ENCODE peak calls at places on chromosomes 3 and 15, in five cellular contexts. F is lower leg skin, R is AG10803, V is kidney epithelial cell, J is mucosa of descending colon. T is an unnamed sample.

GRCh38 chr3:114608293-114608692 is 314.5 kb downstream of the TIGIT start:
- DNase-seq in F (no peak), R (peak; percentile 95), V (peak; percentile 91), J (no peak), T (peak; percentile 85)

GRCh38 chr3:61943975-61944374 is 382.6 kb downstream of the PTPRG start:
- DNase-seq in F (no peak), R (no peak), V (no peak), J (no peak), T (no peak)

GRCh38 chr3:121957674-121958419 is 63.6 kb downstream of the SLC15A2 start:
- DNase-seq in F (no peak), R (no peak), V (no peak), J (no peak), T (no peak)

GRCh38 chr3:32257641-32258438 is 19.4 kb downstream of the CMTM8 start:
- DNase-seq in F (no peak), R (no peak), V (no peak), J (no peak), T (no peak)

GRCh38 chr3:28674212-28674611 is 325.6 kb upstream of the AZI2 start:
- DNase-seq in F (no peak), R (no peak), V (no peak), J (no peak), T (no peak)

GRCh38 chr15:40449275-40449674 is 8.5 kb downstream of the BAHD1 start:
- DNase-seq in F (no peak), R (peak; percentile 55), V (no peak), J (no peak), T (no peak)

GRCh38 chr3:127772776-127773751 is 49.3 kb downstream of the MGLL start:
- DNase-seq in F (no peak), R (no peak), V (no peak), J (peak; percentile 18), T (peak; percentile 70)

GRCh38 chr3:195385526-195385925 is 57.3 kb downstream of the ACAP2 start:
- DNase-seq in F (no peak), R (peak; percentile 46), V (peak; percentile 51), J (no peak), T (peak; percentile 79)

GRCh38 chr15:77851696-77852095 is 219.0 kb upstream of the LINGO1 start:
- DNase-seq in F (no peak), R (no peak), V (peak; percentile 90), J (peak; percentile 54), T (no peak)

GRCh38 chr15:67838789-67839332 is 984 bp downstream of the RNU6-1 start:
- DNase-seq in F (no peak), R (peak; percentile 35), V (no peak), J (peak; percentile 73), T (peak; percentile 57)

GRCh38 chr15:47870956-47871625 is 153.8 kb downstream of the SEMA6D start:
- DNase-seq in F (no peak), R (peak; percentile 63), V (no peak), J (no peak), T (peak; percentile 57)

GRCh38 chr3:51434746-51435323 is 43.8 kb downstream of the RBM15B start:
- DNase-seq in F (peak; percentile 26), R (peak; percentile 45), V (no peak), J (no peak), T (peak; percentile 79)

GRCh38 chr15:66573719-66574641 is 8.2 kb upstream of the LCTL start:
- DNase-seq in F (no peak), R (peak; percentile 99), V (no peak), J (no peak), T (no peak)

GRCh38 chr3:190088890-190089289 is 31.8 kb downstream of the P3H2 start:
- DNase-seq in F (no peak), R (no peak), V (no peak), J (no peak), T (peak; percentile 36)

GRCh38 chr3:192637803-192638202 is 89.5 kb downstream of the FGF12 start:
- DNase-seq in F (no peak), R (no peak), V (no peak), J (no peak), T (no peak)

GRCh38 chr3:157499342-157499963 is 3.8 kb downstream of the VEPH1 start:
- DNase-seq in F (peak; percentile 27), R (no peak), V (peak; percentile 77), J (peak; percentile 69), T (peak; percentile 50)

GRCh38 chr3:188900421-188900941 is 271.3 kb upstream of the TPRG1 start:
- DNase-seq in F (no peak), R (peak; percentile 83), V (peak; percentile 49), J (no peak), T (peak; percentile 60)

GRCh38 chr3:168847293-168847883 is 751.7 kb upstream of the GOLIM4 start:
- DNase-seq in F (no peak), R (peak; percentile 43), V (peak; percentile 7), J (no peak), T (peak; percentile 69)

GRCh38 chr15:54776410-54776809 is 420.3 kb downstream of the RSL24D1 start:
- DNase-seq in F (no peak), R (no peak), V (no peak), J (no peak), T (no peak)

GRCh38 chr15:78617131-78617915 is 3.5 kb downstream of the CHRNA3 start:
- DNase-seq in F (no peak), R (peak; percentile 13), V (no peak), J (no peak), T (no peak)

GRCh38 chr15:68400066-68400456 is 31.9 kb downstream of the ITGA11 start:
- DNase-seq in F (no peak), R (no peak), V (no peak), J (no peak), T (no peak)

GRCh38 chr15:77118787-77119410 is 48.0 kb upstream of the TSPAN3 start:
- DNase-seq in F (peak; percentile 50), R (peak; percentile 80), V (peak; percentile 26), J (no peak), T (peak; percentile 91)

GRCh38 chr3:66572938-66573710 is 72.3 kb upstream of the LRIG1 start:
- DNase-seq in F (no peak), R (no peak), V (no peak), J (no peak), T (no peak)

GRCh38 chr3:139529624-139530023 is 9.9 kb downstream of the RBP1 start:
- DNase-seq in F (no peak), R (no peak), V (no peak), J (no peak), T (no peak)

GRCh38 chr3:66402596-66403267 is 98.1 kb downstream of the LRIG1 start:
- DNase-seq in F (no peak), R (peak; percentile 36), V (no peak), J (no peak), T (peak; percentile 28)

GRCh38 chr3:11539218-11539617 is 104.5 kb downstream of the VGLL4 start:
- DNase-seq in F (no peak), R (no peak), V (no peak), J (no peak), T (no peak)

GRCh38 chr3:45929042-45929679 is 14.1 kb upstream of the CXCR6 start:
- DNase-seq in F (no peak), R (peak; percentile 16), V (no peak), J (peak; percentile 61), T (peak; percentile 50)

GRCh38 chr15:74422723-74423442 is 10.9 kb downstream of the SEMA7A start:
- DNase-seq in F (no peak), R (peak; percentile 95), V (no peak), J (no peak), T (no peak)

GRCh38 chr15:74425634-74426033 is 8.1 kb downstream of the SEMA7A start:
- DNase-seq in F (no peak), R (no peak), V (no peak), J (no peak), T (no peak)

GRCh38 chr15:74422370-74422722 is 11.4 kb downstream of the SEMA7A start:
- DNase-seq in F (no peak), R (no peak), V (no peak), J (no peak), T (no peak)

GRCh38 chr15:74424901-74425528 is 8.7 kb downstream of the SEMA7A start:
- DNase-seq in F (no peak), R (no peak), V (no peak), J (no peak), T (no peak)

GRCh38 chr15:74423443-74424257 is 10.1 kb downstream of the SEMA7A start:
- DNase-seq in F (no peak), R (no peak), V (no peak), J (no peak), T (no peak)
- H3K4me3 ChIP-seq in F (no peak overlapping the region), R (no peak overlapping the region), V (no peak overlapping the region), J (no peak overlapping the region), T (no peak overlapping the region)

GRCh38 chr15:99282129-99282528 is 30.8 kb downstream of the LRRC28 start:
- DNase-seq in F (no peak), R (no peak), V (no peak), J (no peak), T (no peak)
- TF ChIP-seq CTCF in F (no peak), R (no peak), V (no peak), J (no peak), T (no peak)

DNA sequence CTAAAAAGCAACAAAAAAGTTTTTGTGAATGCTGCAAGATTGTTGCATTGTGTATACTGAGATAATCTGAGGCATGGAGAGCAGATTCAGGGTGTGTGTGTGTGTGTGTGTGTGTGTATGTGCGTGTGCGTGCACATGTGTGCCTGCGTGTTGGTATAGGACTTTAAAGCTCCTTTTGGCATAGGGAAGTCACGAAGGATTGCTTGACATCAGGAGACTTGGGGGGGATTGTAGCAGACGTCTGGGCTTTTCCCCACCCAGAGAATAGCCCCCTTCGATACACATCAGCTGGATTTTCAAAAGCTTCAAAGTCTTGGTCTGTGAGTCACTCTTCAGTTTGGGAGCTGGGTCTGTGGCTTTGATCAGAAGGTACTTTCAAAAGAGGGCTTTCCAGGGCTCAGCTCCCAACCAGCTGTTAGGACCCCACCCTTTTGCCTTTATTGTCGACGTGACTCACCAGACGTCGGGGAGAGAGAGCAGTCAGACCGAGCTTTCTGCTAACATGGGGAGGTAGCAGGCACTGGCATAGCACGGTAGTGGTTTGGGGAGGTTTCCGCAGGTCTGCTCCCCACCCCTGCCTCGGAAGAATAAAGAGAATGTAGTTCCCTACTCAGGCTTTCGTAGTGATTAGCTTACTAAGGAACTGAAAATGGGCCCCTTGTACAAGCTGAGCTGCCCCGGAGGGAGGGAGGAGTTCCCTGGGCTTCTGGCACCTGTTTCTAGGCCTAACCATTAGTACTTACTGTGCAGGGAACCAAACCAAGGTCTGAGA is 4.7 kb downstream of the BHLHE40 start:
- DNase-seq in F (peak; percentile 78), R (peak; percentile 89), V (no peak), J (peak; percentile 61), T (peak; percentile 88)
- H3K4me3 ChIP-seq in F (peak overlapping the region; percentile 1), R (peak overlapping the region; percentile 40), V (peak overlapping the region; percentile 95), J (no peak overlapping the region), T (peak overlapping the region; percentile 99)

DNA sequence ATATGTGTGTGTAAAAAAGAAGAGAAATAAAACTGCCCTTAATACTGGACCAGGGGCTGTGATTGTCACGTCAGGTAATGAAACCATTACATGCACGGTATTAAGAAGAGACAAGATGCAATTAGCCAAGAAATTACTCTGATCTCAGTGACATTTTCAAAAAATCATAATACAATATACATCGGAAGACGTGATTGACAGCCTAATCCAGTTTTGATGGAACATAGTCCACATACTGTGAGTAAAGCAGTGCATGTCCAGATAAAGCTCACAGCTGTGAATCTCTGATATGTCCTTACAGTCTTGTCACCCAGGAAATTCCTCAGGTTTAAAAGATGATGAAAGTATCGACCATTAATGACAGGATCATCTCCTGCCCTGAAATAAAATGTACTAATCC is 119.6 kb upstream of the TMCO5A start:
- DNase-seq in F (no peak), R (no peak), V (no peak), J (no peak), T (no peak)
- TF ChIP-seq CTCF in F (no peak), R (no peak), V (no peak), J (no peak), T (no peak)

T was measured in choroid plexus epithelial cell.